ENCODE peak calls at places on chromosome 5, in four cellular contexts. One of them, this sample, is unnamed.

GRCh38 chr5:58106754-58107410 is 353.0 kb downstream of the PLK2 start:
- DNase-seq in AML-193: no peak
- DNase-seq in Panc1: no peak
- DNase-seq in type B pancreatic cell: no peak
- DNase-seq in this sample: no peak

GRCh38 chr5:67156976-67157583 is 39.5 kb downstream of the CD180 start:
- DNase-seq in type B pancreatic cell: no peak
- DNase-seq in Panc1: peak; percentile 45
- DNase-seq in AML-193: peak; percentile 21
- DNase-seq in this sample: peak; percentile 49

GRCh38 chr5:143182901-143183820 is 220.3 kb downstream of the NR3C1 start:
- DNase-seq in AML-193: no peak
- DNase-seq in type B pancreatic cell: no peak
- DNase-seq in Panc1: no peak
- DNase-seq in this sample: no peak

GRCh38 chr5:10666531-10667305 is 94.3 kb downstream of the DAP start:
- DNase-seq in type B pancreatic cell: no peak
- DNase-seq in AML-193: no peak
- DNase-seq in Panc1: no peak
- DNase-seq in this sample: no peak

GRCh38 chr5:180020176-180020575 is 51.4 kb downstream of the RNF130 start:
- DNase-seq in type B pancreatic cell: no peak
- DNase-seq in AML-193: no peak
- DNase-seq in Panc1: no peak
- DNase-seq in this sample: no peak

GRCh38 chr5:135862744-135863143 is 28.3 kb downstream of the SLC25A48 start:
- DNase-seq in AML-193: no peak
- DNase-seq in type B pancreatic cell: no peak
- DNase-seq in Panc1: no peak
- DNase-seq in this sample: no peak

GRCh38 chr5:142701673-142702311 is 15.9 kb upstream of the FGF1 start:
- DNase-seq in AML-193: no peak
- DNase-seq in Panc1: no peak
- DNase-seq in type B pancreatic cell: no peak
- DNase-seq in this sample: no peak

GRCh38 chr5:72106922-72107873 is at the start of gene MAP1B:
- DNase-seq in type B pancreatic cell: peak; percentile 83
- DNase-seq in Panc1: no peak
- DNase-seq in AML-193: no peak
- DNase-seq in this sample: peak; percentile 98

GRCh38 chr5:150993422-150993821 is 27.0 kb upstream of the GPX3 start:
- DNase-seq in AML-193: no peak
- DNase-seq in type B pancreatic cell: no peak
- DNase-seq in Panc1: no peak
- DNase-seq in this sample: no peak

GRCh38 chr5:6905423-6905822 is 192.2 kb downstream of the TENT4A start:
- DNase-seq in AML-193: no peak
- DNase-seq in Panc1: no peak
- DNase-seq in type B pancreatic cell: no peak
- DNase-seq in this sample: no peak

GRCh38 chr5:102700126-102700851 is 54.8 kb upstream of the PAM start:
- DNase-seq in Panc1: no peak
- DNase-seq in AML-193: no peak
- DNase-seq in type B pancreatic cell: no peak
- DNase-seq in this sample: no peak

GRCh38 chr5:123610665-123611406 is 98.9 kb downstream of the CSNK1G3 start:
- DNase-seq in type B pancreatic cell: no peak
- DNase-seq in Panc1: peak; percentile 55
- DNase-seq in AML-193: peak; percentile 32
- DNase-seq in this sample: peak; percentile 59

GRCh38 chr5:139397921-139398320 is 3.0 kb upstream of the PROB1 start:
- DNase-seq in Panc1: no peak
- DNase-seq in AML-193: no peak
- DNase-seq in type B pancreatic cell: no peak
- DNase-seq in this sample: no peak

GRCh38 chr5:80245986-80246781 is 9.7 kb downstream of the SERINC5 start:
- DNase-seq in Panc1: no peak
- DNase-seq in type B pancreatic cell: no peak
- DNase-seq in AML-193: no peak
- DNase-seq in this sample: peak; percentile 84

GRCh38 chr5:2735996-2736395 is 15.5 kb downstream of the IRX2 start:
- DNase-seq in AML-193: no peak
- DNase-seq in type B pancreatic cell: no peak
- DNase-seq in Panc1: no peak
- DNase-seq in this sample: no peak

GRCh38 chr5:63293317-63293716 is 668.9 kb downstream of the HTR1A start:
- DNase-seq in AML-193: no peak
- DNase-seq in type B pancreatic cell: no peak
- DNase-seq in Panc1: no peak
- DNase-seq in this sample: no peak

GRCh38 chr5:54455413-54456157 is at the start of gene HSPB3:
- DNase-seq in AML-193: no peak
- DNase-seq in type B pancreatic cell: no peak
- DNase-seq in Panc1: no peak
- DNase-seq in this sample: no peak

GRCh38 chr5:173010547-173011464 is 27.2 kb downstream of the ATP6V0E1 start:
- DNase-seq in type B pancreatic cell: no peak
- DNase-seq in AML-193: no peak
- DNase-seq in Panc1: no peak
- DNase-seq in this sample: peak; percentile 72

GRCh38 chr5:179867476-179867875 is 8.9 kb upstream of the MRNIP start:
- DNase-seq in type B pancreatic cell: no peak
- DNase-seq in Panc1: no peak
- DNase-seq in AML-193: no peak
- DNase-seq in this sample: no peak

GRCh38 chr5:165495829-165496380 is 1990.5 kb downstream of the MAT2B start:
- DNase-seq in type B pancreatic cell: no peak
- DNase-seq in AML-193: no peak
- DNase-seq in Panc1: no peak
- DNase-seq in this sample: no peak

GRCh38 chr5:53069626-53070025 is 39.9 kb downstream of the MOCS2 start:
- DNase-seq in type B pancreatic cell: no peak
- DNase-seq in Panc1: peak; percentile 97
- DNase-seq in AML-193: no peak
- DNase-seq in this sample: no peak

GRCh38 chr5:145479862-145480261 is 355.3 kb downstream of the PRELID2 start:
- DNase-seq in Panc1: no peak
- DNase-seq in type B pancreatic cell: no peak
- DNase-seq in AML-193: no peak
- DNase-seq in this sample: no peak

GRCh38 chr5:150624334-150625163 is 15.9 kb upstream of the SYNPO start:
- DNase-seq in AML-193: no peak
- DNase-seq in Panc1: no peak
- DNase-seq in type B pancreatic cell: no peak
- DNase-seq in this sample: peak; percentile 76

GRCh38 chr5:169920446-169920845 is 59.8 kb downstream of the INSYN2B start:
- DNase-seq in type B pancreatic cell: no peak
- DNase-seq in AML-193: no peak
- DNase-seq in Panc1: no peak
- DNase-seq in this sample: no peak